ENCODE peak calls at places on chromosomes 6 and 20, in seven cellular contexts. F, X, S, T, Q, H and R are unnamed samples. For H3K9me3, the result is how much of the 10 kb centered on the place peaks cover.

GRCh38 chr6:54085526-54085925 is 25.7 kb upstream of the MLIP start:
- DNase-seq in H (no peak), Q (no peak), T (no peak), F (no peak), X (no peak), S (peak), R (no peak)

GRCh38 chr6:156731436-156731835 is 45.7 kb upstream of the ARID1B start:
- DNase-seq in S (peak), F (no peak), H (peak), X (peak), T (no peak), Q (no peak), R (no peak)

GRCh38 chr6:129432738-129433137 is 277.2 kb downstream of the ARHGAP18 start:
- DNase-seq in X (peak), F (no peak), H (no peak), S (peak), T (no peak), Q (no peak), R (no peak)

GRCh38 chr6:129736105-129736504 is 26.1 kb upstream of the ARHGAP18 start:
- DNase-seq in T (no peak), X (no peak), F (no peak), Q (no peak), S (no peak), H (no peak), R (no peak)

GRCh38 chr6:44065443-44066115 is 61.7 kb downstream of the MRPL14 start:
- DNase-seq in Q (no peak), T (no peak), S (peak), F (no peak), X (no peak), H (no peak), R (no peak)

GRCh38 chr20:37921341-37921929 is 18.5 kb downstream of the VSTM2L start:
- DNase-seq in Q (no peak), F (no peak), T (no peak), H (no peak), X (no peak), S (no peak), R (no peak)

GRCh38 chr20:41334452-41335421 is 5.9 kb upstream of the LPIN3 start:
- DNase-seq in T (peak), S (peak), X (no peak), H (no peak), Q (no peak), F (no peak), R (no peak)

GRCh38 chr20:23528867-23529431 is 38.0 kb downstream of the CST8 start:
- DNase-seq in S (no peak), Q (no peak), X (peak), H (no peak), T (no peak), F (no peak), R (no peak)

GRCh38 chr6:5956939-5957338 is 49.8 kb downstream of the NRN1 start:
- DNase-seq in Q (no peak), H (no peak), X (no peak), S (no peak), F (no peak), T (no peak), R (no peak)

GRCh38 chr6:52261229-52261628 is 16.9 kb upstream of the IL17F start:
- DNase-seq in S (peak), X (peak), H (no peak), F (no peak), Q (no peak), T (no peak), R (no peak)

GRCh38 chr6:127737009-127737486 is 160.1 kb downstream of the C6orf58 start:
- DNase-seq in T (no peak), H (peak), S (peak), X (peak), F (peak), Q (peak), R (peak)

DNA sequence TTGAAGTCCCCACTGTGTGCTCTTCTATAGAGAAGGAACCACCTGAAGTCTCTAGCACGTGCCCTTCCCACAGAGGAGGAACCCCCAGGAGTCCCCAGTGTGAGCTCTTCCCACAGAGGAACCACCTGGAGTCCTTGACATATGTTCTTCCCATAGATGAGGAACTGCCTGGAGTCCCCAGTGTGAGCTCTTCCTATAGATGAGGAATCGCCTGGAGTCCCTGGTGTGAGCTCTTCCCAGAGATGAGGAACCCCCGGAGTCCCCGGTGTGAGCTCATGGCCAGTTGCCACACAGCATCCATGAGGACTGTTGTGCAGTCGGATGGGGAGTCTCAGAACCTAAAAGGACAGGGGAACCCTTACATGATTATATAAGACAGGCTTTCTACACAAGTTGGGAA is 158.1 kb upstream of the THBS2 start:
- DNase-seq in Q (no peak), H (no peak), F (no peak), S (no peak), X (no peak), T (no peak), R (no peak)
- H3K9me3 ChIP-seq in Q (under half), H (under half), F (under half), S (under half), X (under half), T (under half), R (under half)

GRCh38 chr6:22328499-22328898 is 31.7 kb upstream of the PRL start:
- DNase-seq in F (no peak), Q (no peak), S (no peak), X (no peak), H (no peak), T (no peak), R (no peak)

GRCh38 chr6:22327881-22328280 is 31.0 kb upstream of the PRL start:
- DNase-seq in X (no peak), Q (no peak), F (no peak), T (no peak), H (no peak), S (no peak), R (no peak)

GRCh38 chr6:22323848-22324247 is 27.0 kb upstream of the PRL start:
- DNase-seq in F (no peak), Q (no peak), X (no peak), H (no peak), S (no peak), T (no peak), R (no peak)

GRCh38 chr6:22325481-22325880 is 28.6 kb upstream of the PRL start:
- DNase-seq in H (no peak), Q (no peak), T (no peak), F (no peak), X (no peak), S (no peak), R (no peak)

DNA sequence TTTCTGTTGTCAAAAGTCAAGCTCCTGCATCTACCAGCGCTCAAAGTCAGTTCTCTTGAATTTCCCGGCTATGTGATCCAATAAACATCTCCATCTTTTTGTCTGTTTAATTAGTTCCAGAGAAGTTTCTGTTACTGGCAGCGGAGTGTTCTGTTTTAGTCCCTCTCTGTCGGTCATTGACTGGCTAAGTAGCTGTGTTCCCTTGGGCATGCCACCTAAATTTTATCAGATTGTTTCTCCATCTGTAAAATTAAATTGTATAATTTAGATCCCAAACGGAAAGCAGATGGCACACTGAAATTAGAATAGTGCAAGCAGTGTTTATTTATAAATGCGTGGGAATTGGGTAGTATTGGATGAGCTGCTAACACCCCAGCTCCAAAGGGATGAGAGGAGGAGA is 29.7 kb upstream of the PRL start:
- DNase-seq in Q (no peak), T (no peak), H (no peak), S (no peak), F (no peak), X (no peak), R (no peak)
- H3K9me3 ChIP-seq in Q (under half), T (under half), H (under half), S (under half), F (under half), X (under half), R (under half)

GRCh38 chr6:113476937-113477839 is 380.0 kb upstream of the MARCKS start:
- DNase-seq in X (peak), F (no peak), Q (no peak), T (no peak), H (no peak), S (peak), R (no peak)

GRCh38 chr6:113481910-113482309 is 375.2 kb upstream of the MARCKS start:
- DNase-seq in Q (no peak), H (no peak), S (no peak), F (no peak), T (no peak), X (no peak), R (no peak)

GRCh38 chr6:113482771-113483170 is 374.4 kb upstream of the MARCKS start:
- DNase-seq in S (no peak), Q (no peak), F (no peak), T (no peak), X (no peak), H (no peak), R (no peak)

GRCh38 chr6:113486172-113486571 is 371.0 kb upstream of the MARCKS start:
- DNase-seq in F (no peak), S (no peak), X (no peak), T (no peak), H (no peak), Q (no peak), R (no peak)

GRCh38 chr6:113481441-113481840 is 375.7 kb upstream of the MARCKS start:
- DNase-seq in T (no peak), X (no peak), Q (no peak), H (no peak), S (peak), F (no peak), R (no peak)
- H3K9me3 ChIP-seq in T (under half), X (under half), Q (under half), H (under half), S (under half), F (under half), R (under half)

GRCh38 chr6:167479967-167480653 is 155.2 kb downstream of the TTLL2 start:
- DNase-seq in Q (no peak), X (no peak), S (no peak), T (no peak), H (no peak), F (no peak), R (no peak)

GRCh38 chr6:167481527-167481926 is 156.6 kb downstream of the TTLL2 start:
- DNase-seq in F (no peak), H (no peak), T (no peak), S (no peak), X (no peak), Q (no peak), R (no peak)

GRCh38 chr6:167487706-167488664 is 163.1 kb downstream of the TTLL2 start:
- DNase-seq in H (no peak), X (no peak), S (no peak), Q (no peak), T (peak), F (no peak), R (no peak)

GRCh38 chr6:167485186-167485978 is 160.5 kb downstream of the TTLL2 start:
- DNase-seq in T (no peak), Q (no peak), X (no peak), H (no peak), F (no peak), S (no peak), R (no peak)
- H3K9me3 ChIP-seq in T (under half), Q (under half), X (under half), H (under half), F (under half), S (under half), R (under half)

GRCh38 chr6:50924758-50925157 is 106.1 kb downstream of the TFAP2B start:
- DNase-seq in H (no peak), T (no peak), X (no peak), S (no peak), F (no peak), Q (no peak), R (no peak)

GRCh38 chr6:50921968-50922367 is 103.3 kb downstream of the TFAP2B start:
- DNase-seq in H (no peak), T (no peak), X (no peak), Q (no peak), F (no peak), S (no peak), R (no peak)

GRCh38 chr6:50925548-50925947 is 106.9 kb downstream of the TFAP2B start:
- DNase-seq in S (no peak), F (no peak), T (no peak), Q (no peak), H (no peak), X (no peak), R (no peak)

GRCh38 chr6:50925981-50926380 is 107.3 kb downstream of the TFAP2B start:
- DNase-seq in Q (no peak), T (no peak), H (no peak), X (no peak), F (no peak), S (no peak), R (no peak)

DNA sequence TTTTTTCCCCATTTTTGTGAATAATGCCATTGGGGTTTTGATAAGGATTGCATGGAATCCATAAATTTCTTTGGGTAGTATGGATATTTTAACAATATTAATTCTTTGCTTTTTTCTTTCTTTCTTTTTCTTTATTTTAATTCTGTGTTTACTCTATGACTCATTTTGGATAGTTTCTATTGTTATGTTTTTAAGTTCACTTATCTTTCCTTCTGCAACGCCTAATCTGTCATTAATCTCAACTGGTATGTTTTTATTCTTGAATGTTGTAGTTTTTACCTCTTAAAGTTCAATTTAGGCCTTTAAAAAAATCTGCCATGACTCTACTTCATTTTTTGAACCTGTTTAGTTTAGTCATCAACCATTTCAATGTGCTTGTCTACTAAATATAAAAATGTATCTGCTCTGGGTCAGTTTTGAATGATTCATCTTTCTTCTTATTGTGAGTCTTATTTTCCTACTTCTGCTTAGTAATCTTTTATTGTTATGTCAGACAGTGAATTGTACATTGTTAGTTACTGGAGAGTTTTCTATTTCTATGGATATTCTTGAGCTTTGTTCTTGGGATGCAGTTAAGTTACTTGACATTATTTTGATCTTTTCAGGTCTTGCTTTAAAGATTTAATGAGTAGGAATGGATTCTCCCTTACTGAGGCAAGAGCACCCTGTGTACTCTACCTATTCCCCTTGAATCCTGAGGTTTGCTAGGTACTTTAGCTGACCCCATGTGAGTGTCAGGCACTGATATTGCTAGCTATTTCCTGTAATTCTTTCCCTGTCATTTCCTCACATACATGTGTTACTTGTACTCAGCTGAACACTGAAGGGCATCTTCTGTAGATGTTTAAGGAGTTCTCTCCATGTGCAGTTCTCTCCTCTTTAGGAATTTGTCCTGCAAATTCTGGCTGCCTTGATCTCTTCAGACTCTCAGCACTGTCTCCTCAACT is 104.2 kb downstream of the TFAP2B start:
- DNase-seq in H (no peak), Q (no peak), X (no peak), F (no peak), S (no peak), T (no peak), R (no peak)
- H3K9me3 ChIP-seq in H (under half), Q (under half), X (under half), F (under half), S (under half), T (under half), R (under half)

GRCh38 chr20:61757-62156 is 25.7 kb upstream of the DEFB125 start:
- DNase-seq in H (no peak), F (no peak), S (no peak), Q (no peak), X (peak), T (no peak), R (no peak)
- H3K9me3 ChIP-seq in H (under half), F (under half), S (under half), Q (under half), X (under half), T (under half), R (under half)